ENCODE peak calls at places on chromosomes 1 and 21, in six cellular contexts. T is AG04450, I is ELR, W is NCI-H2029 treated with DMSO at 0.1 percent for 48 hours, L is cerebellum, M is thoracic aorta. H is an unnamed sample.
A peak's percentile ranks its signal among the peaks of the same experiment; 100 is the strongest.

GRCh38 chr1:65483993-65484754 is 63.7 kb downstream of the LEPR start:
- DNase-seq in T (no peak), I (no peak), W (no peak), L (no peak), M (no peak), H (no peak)

GRCh38 chr1:18693256-18694098 is 62.8 kb downstream of the PAX7 start:
- DNase-seq in T (no peak), I (no peak), W (no peak), L (no peak), M (no peak), H (no peak)

GRCh38 chr1:4267381-4268261 is 367.5 kb upstream of the C1orf174 start:
- DNase-seq in T (no peak), I (no peak), W (no peak), L (no peak), M (no peak), H (no peak)

GRCh38 chr1:117780981-117781475 is 148.4 kb downstream of the GDAP2 start:
- DNase-seq in T (no peak), I (no peak), W (no peak), L (no peak), M (no peak), H (no peak)

GRCh38 chr1:170402451-170403311 is 129.3 kb upstream of the GORAB start:
- DNase-seq in T (no peak), I (no peak), W (no peak), L (no peak), M (no peak), H (no peak)

GRCh38 chr1:95098196-95098595 is 19.0 kb upstream of the TLCD4 start:
- DNase-seq in T (no peak), I (no peak), W (no peak), L (no peak), M (no peak), H (no peak)

GRCh38 chr1:13479171-13479856 is 34.5 kb downstream of the LRRC38 start:
- DNase-seq in T (no peak), I (no peak), W (no peak), L (no peak), M (no peak), H (no peak)

GRCh38 chr21:34074283-34075098 is 1.1 kb downstream of the MRPS6 start:
- DNase-seq in T (no peak), I (peak; percentile 24), W (no peak), L (no peak), M (no peak), H (no peak)

GRCh38 chr1:234047113-234047512 is 142.6 kb downstream of the SLC35F3 start:
- DNase-seq in T (no peak), I (peak; percentile 1), W (no peak), L (no peak), M (no peak), H (no peak)

GRCh38 chr1:119254067-119254720 is 113.7 kb upstream of the WARS2 start:
- DNase-seq in T (no peak), I (peak; percentile 20), W (peak; percentile 11), L (no peak), M (no peak), H (no peak)

GRCh38 chr21:46124083-46124925 is 26.4 kb downstream of the COL6A2 start:
- DNase-seq in T (no peak), I (no peak), W (no peak), L (no peak), M (no peak), H (no peak)

GRCh38 chr1:3814065-3814464 is 17.8 kb upstream of the LRRC47 start:
- DNase-seq in T (no peak), I (no peak), W (no peak), L (no peak), M (no peak), H (no peak)

GRCh38 chr21:45634511-45635183 is 8.9 kb upstream of the PCBP3 start:
- DNase-seq in T (no peak), I (no peak), W (no peak), L (no peak), M (no peak), H (no peak)

H was measured in amniotic epithelial cell.